ENCODE peak calls at places on chromosome 16, in five cellular contexts. One of them, this sample, is unnamed.

GRCh38 chr16:69093974-69094373 is 11.5 kb upstream of the HAS3 start:
- DNase-seq in CD8-positive, alpha-beta T cell: no peak
- DNase-seq in A549: no peak
- DNase-seq in astrocyte of the spinal cord: no peak
- DNase-seq in esophagus muscularis mucosa: no peak
- DNase-seq in this sample: no peak

GRCh38 chr16:47726031-47726675 is 265.0 kb downstream of the PHKB start:
- DNase-seq in CD8-positive, alpha-beta T cell: no peak
- DNase-seq in A549: no peak
- DNase-seq in astrocyte of the spinal cord: no peak
- DNase-seq in esophagus muscularis mucosa: peak; percentile 55
- DNase-seq in this sample: no peak

GRCh38 chr16:81767987-81768592 is 11.0 kb upstream of the PLCG2 start:
- DNase-seq in CD8-positive, alpha-beta T cell: no peak
- DNase-seq in A549: peak; percentile 56
- DNase-seq in astrocyte of the spinal cord: no peak
- DNase-seq in esophagus muscularis mucosa: no peak
- DNase-seq in this sample: peak; percentile 34

GRCh38 chr16:85412911-85413520 is 200.1 kb upstream of the GSE1 start:
- DNase-seq in CD8-positive, alpha-beta T cell: no peak
- DNase-seq in A549: no peak
- DNase-seq in astrocyte of the spinal cord: no peak
- DNase-seq in esophagus muscularis mucosa: no peak
- DNase-seq in this sample: peak; percentile 1

GRCh38 chr16:52816993-52817392 is 235.7 kb downstream of the CHD9NB start:
- DNase-seq in CD8-positive, alpha-beta T cell: no peak
- DNase-seq in A549: no peak
- DNase-seq in astrocyte of the spinal cord: no peak
- DNase-seq in esophagus muscularis mucosa: no peak
- DNase-seq in this sample: no peak

GRCh38 chr16:56606688-56607618 is 1.4 kb upstream of the MT2A start:
- DNase-seq in CD8-positive, alpha-beta T cell: no peak
- DNase-seq in A549: peak; percentile 91
- DNase-seq in astrocyte of the spinal cord: peak; percentile 97
- DNase-seq in esophagus muscularis mucosa: peak; percentile 96
- DNase-seq in this sample: peak; percentile 79

GRCh38 chr16:3935921-3936320 is 55.4 kb upstream of the CREBBP start:
- DNase-seq in CD8-positive, alpha-beta T cell: no peak
- DNase-seq in A549: no peak
- DNase-seq in astrocyte of the spinal cord: no peak
- DNase-seq in esophagus muscularis mucosa: no peak
- DNase-seq in this sample: no peak

GRCh38 chr16:10093564-10093963 is 88.7 kb downstream of the GRIN2A start:
- DNase-seq in CD8-positive, alpha-beta T cell: no peak
- DNase-seq in A549: no peak
- DNase-seq in astrocyte of the spinal cord: no peak
- DNase-seq in esophagus muscularis mucosa: no peak
- DNase-seq in this sample: no peak

GRCh38 chr16:13134843-13135242 is 233.4 kb downstream of the SHISA9 start:
- DNase-seq in CD8-positive, alpha-beta T cell: no peak
- DNase-seq in A549: peak; percentile 3
- DNase-seq in astrocyte of the spinal cord: no peak
- DNase-seq in esophagus muscularis mucosa: no peak
- DNase-seq in this sample: no peak

GRCh38 chr16:21001262-21001661 is 100.7 kb downstream of the LYRM1 start:
- DNase-seq in CD8-positive, alpha-beta T cell: no peak
- DNase-seq in A549: peak; percentile 47
- DNase-seq in astrocyte of the spinal cord: no peak
- DNase-seq in esophagus muscularis mucosa: peak; percentile 70
- DNase-seq in this sample: peak; percentile 33

GRCh38 chr16:85616608-85617311 is 3.6 kb downstream of the GSE1 start:
- DNase-seq in CD8-positive, alpha-beta T cell: no peak
- DNase-seq in A549: no peak
- DNase-seq in astrocyte of the spinal cord: peak; percentile 22
- DNase-seq in esophagus muscularis mucosa: no peak
- DNase-seq in this sample: peak; percentile 74

GRCh38 chr16:80974649-80975376 is 31.9 kb downstream of the CMC2 start:
- DNase-seq in CD8-positive, alpha-beta T cell: no peak
- DNase-seq in A549: peak; percentile 20
- DNase-seq in astrocyte of the spinal cord: no peak
- DNase-seq in esophagus muscularis mucosa: no peak
- DNase-seq in this sample: no peak

GRCh38 chr16:67884684-67885083 is at the start of gene NRN1L:
- DNase-seq in CD8-positive, alpha-beta T cell: no peak
- DNase-seq in A549: no peak
- DNase-seq in astrocyte of the spinal cord: peak; percentile 89
- DNase-seq in esophagus muscularis mucosa: peak; percentile 95
- DNase-seq in this sample: peak; percentile 73

GRCh38 chr16:6643083-6643686 is 689.5 kb upstream of the RBFOX1 start:
- DNase-seq in CD8-positive, alpha-beta T cell: peak; percentile 22
- DNase-seq in A549: peak; percentile 45
- DNase-seq in astrocyte of the spinal cord: peak; percentile 56
- DNase-seq in esophagus muscularis mucosa: no peak
- DNase-seq in this sample: peak; percentile 82

GRCh38 chr16:88528902-88529318 is 41.3 kb upstream of the ZC3H18 start:
- DNase-seq in CD8-positive, alpha-beta T cell: no peak
- DNase-seq in A549: no peak
- DNase-seq in astrocyte of the spinal cord: no peak
- DNase-seq in esophagus muscularis mucosa: no peak
- DNase-seq in this sample: no peak

GRCh38 chr16:23244122-23244521 is 58.0 kb upstream of the SCNN1B start:
- DNase-seq in CD8-positive, alpha-beta T cell: no peak
- DNase-seq in A549: no peak
- DNase-seq in astrocyte of the spinal cord: no peak
- DNase-seq in esophagus muscularis mucosa: no peak
- DNase-seq in this sample: no peak

GRCh38 chr16:81427245-81427644 is 17.4 kb upstream of the CMIP start:
- DNase-seq in CD8-positive, alpha-beta T cell: no peak
- DNase-seq in A549: no peak
- DNase-seq in astrocyte of the spinal cord: no peak
- DNase-seq in esophagus muscularis mucosa: no peak
- DNase-seq in this sample: no peak

GRCh38 chr16:23466162-23466885 is 13.3 kb upstream of the COG7 start:
- DNase-seq in CD8-positive, alpha-beta T cell: no peak
- DNase-seq in A549: peak; percentile 73
- DNase-seq in astrocyte of the spinal cord: peak; percentile 88
- DNase-seq in esophagus muscularis mucosa: no peak
- DNase-seq in this sample: no peak

GRCh38 chr16:53055603-53056527 is 1.1 kb downstream of the CHD9 start:
- DNase-seq in CD8-positive, alpha-beta T cell: no peak
- DNase-seq in A549: peak; percentile 51
- DNase-seq in astrocyte of the spinal cord: peak; percentile 82
- DNase-seq in esophagus muscularis mucosa: no peak
- DNase-seq in this sample: no peak

GRCh38 chr16:65375651-65376050 is 253.8 kb upstream of the CDH11 start:
- DNase-seq in CD8-positive, alpha-beta T cell: no peak
- DNase-seq in A549: no peak
- DNase-seq in astrocyte of the spinal cord: peak; percentile 8
- DNase-seq in esophagus muscularis mucosa: no peak
- DNase-seq in this sample: no peak

GRCh38 chr16:81313731-81314602 is 795 bp upstream of the GAN start:
- DNase-seq in CD8-positive, alpha-beta T cell: no peak
- DNase-seq in A549: no peak
- DNase-seq in astrocyte of the spinal cord: no peak
- DNase-seq in esophagus muscularis mucosa: no peak
- DNase-seq in this sample: no peak

GRCh38 chr16:88383401-88384221 is 852 bp downstream of the ZNF469 start:
- DNase-seq in CD8-positive, alpha-beta T cell: no peak
- DNase-seq in A549: peak; percentile 72
- DNase-seq in astrocyte of the spinal cord: peak; percentile 55
- DNase-seq in esophagus muscularis mucosa: no peak
- DNase-seq in this sample: peak; percentile 49

GRCh38 chr16:77868478-77868877 is 80.1 kb downstream of the VAT1L start:
- DNase-seq in CD8-positive, alpha-beta T cell: no peak
- DNase-seq in A549: no peak
- DNase-seq in astrocyte of the spinal cord: no peak
- DNase-seq in esophagus muscularis mucosa: no peak
- DNase-seq in this sample: no peak

GRCh38 chr16:53031323-53031942 is 21.3 kb downstream of the CHD9NB start:
- DNase-seq in CD8-positive, alpha-beta T cell: no peak
- DNase-seq in A549: no peak
- DNase-seq in astrocyte of the spinal cord: no peak
- DNase-seq in esophagus muscularis mucosa: no peak
- DNase-seq in this sample: no peak

GRCh38 chr16:815861-816260 is 15.3 kb upstream of the GNG13 start:
- DNase-seq in CD8-positive, alpha-beta T cell: no peak
- DNase-seq in A549: no peak
- DNase-seq in astrocyte of the spinal cord: no peak
- DNase-seq in esophagus muscularis mucosa: no peak
- DNase-seq in this sample: no peak

GRCh38 chr16:818592-818991 is 18.1 kb upstream of the GNG13 start:
- DNase-seq in CD8-positive, alpha-beta T cell: no peak
- DNase-seq in A549: no peak
- DNase-seq in astrocyte of the spinal cord: no peak
- DNase-seq in esophagus muscularis mucosa: no peak
- DNase-seq in this sample: no peak

GRCh38 chr16:819336-819735 is 18.8 kb upstream of the GNG13 start:
- DNase-seq in CD8-positive, alpha-beta T cell: peak; percentile 24
- DNase-seq in A549: no peak
- DNase-seq in astrocyte of the spinal cord: no peak
- DNase-seq in esophagus muscularis mucosa: no peak
- DNase-seq in this sample: no peak

GRCh38 chr16:817001-817906 is 16.7 kb upstream of the GNG13 start:
- DNase-seq in CD8-positive, alpha-beta T cell: no peak
- DNase-seq in A549: no peak
- DNase-seq in astrocyte of the spinal cord: no peak
- DNase-seq in esophagus muscularis mucosa: no peak
- DNase-seq in this sample: no peak

DNA sequence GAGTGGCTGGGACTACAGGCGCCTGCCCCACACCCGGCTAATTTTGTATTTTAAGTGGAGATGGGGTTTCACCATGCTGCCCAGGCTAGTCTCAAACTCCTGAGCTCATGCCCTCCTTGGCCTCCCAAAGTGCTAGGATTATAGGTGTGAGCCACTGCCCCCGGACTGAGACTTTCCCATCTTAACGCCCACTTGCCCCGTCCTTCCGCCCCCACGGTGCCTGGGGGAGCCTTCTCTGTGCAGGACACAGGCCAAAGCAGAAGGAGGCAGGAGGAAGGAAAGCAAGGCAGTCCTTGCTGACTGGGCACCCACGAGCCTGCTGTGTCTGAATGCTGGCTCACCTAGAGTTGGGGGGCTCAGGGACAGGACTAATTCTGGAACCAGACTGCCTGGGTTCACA is 17.6 kb upstream of the GNG13 start:
- DNase-seq in CD8-positive, alpha-beta T cell: no peak
- DNase-seq in A549: no peak
- DNase-seq in astrocyte of the spinal cord: no peak
- DNase-seq in esophagus muscularis mucosa: no peak
- DNase-seq in this sample: no peak
- TF ChIP-seq CTCF in CD8-positive, alpha-beta T cell: no peak
- TF ChIP-seq CTCF in A549: no peak
- TF ChIP-seq CTCF in astrocyte of the spinal cord: no peak
- TF ChIP-seq CTCF in esophagus muscularis mucosa: no peak
- TF ChIP-seq CTCF in this sample: no peak

DNA sequence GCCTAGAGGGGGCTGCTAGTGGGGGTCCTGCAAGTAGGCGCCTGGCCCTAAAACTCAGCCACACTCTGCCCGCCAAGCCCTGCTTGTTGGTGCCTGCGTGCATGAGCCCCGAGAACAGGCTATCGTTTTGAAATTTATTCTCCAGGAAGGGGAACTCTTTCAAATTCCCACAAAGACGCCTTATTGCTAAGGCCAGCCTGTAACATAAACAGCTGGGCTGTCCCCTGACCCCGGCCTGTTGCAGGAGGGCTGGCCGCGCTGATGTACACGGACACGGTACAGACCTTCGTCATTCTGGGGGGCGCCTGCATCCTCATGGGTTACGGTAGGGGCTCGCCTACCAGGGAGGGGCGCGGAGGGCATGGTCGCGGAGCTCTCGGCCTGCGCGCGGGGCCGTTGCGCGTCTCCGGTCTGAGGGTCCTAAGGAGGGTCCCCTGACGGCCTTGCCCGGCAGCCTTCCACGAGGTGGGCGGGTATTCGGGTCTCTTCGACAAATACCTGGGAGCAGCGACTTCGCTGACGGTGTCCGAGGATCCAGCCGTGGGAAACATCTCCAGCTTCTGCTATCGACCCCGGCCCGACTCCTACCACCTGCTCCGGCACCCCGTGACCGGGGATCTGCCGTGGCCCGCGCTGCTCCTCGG is 4.3 kb downstream of the SLC5A2 start:
- DNase-seq in CD8-positive, alpha-beta T cell: no peak
- DNase-seq in A549: no peak
- DNase-seq in astrocyte of the spinal cord: no peak
- DNase-seq in esophagus muscularis mucosa: no peak
- DNase-seq in this sample: no peak
- TF ChIP-seq CTCF in CD8-positive, alpha-beta T cell: no peak
- TF ChIP-seq CTCF in A549: no peak
- TF ChIP-seq CTCF in astrocyte of the spinal cord: no peak
- TF ChIP-seq CTCF in esophagus muscularis mucosa: no peak
- TF ChIP-seq CTCF in this sample: no peak

GRCh38 chr16:72198641-72199250 is 26.8 kb upstream of the PMFBP1 start:
- DNase-seq in CD8-positive, alpha-beta T cell: no peak
- DNase-seq in A549: no peak
- DNase-seq in astrocyte of the spinal cord: no peak
- DNase-seq in esophagus muscularis mucosa: no peak
- DNase-seq in this sample: no peak

GRCh38 chr16:72191551-72191950 is 19.6 kb upstream of the PMFBP1 start:
- DNase-seq in CD8-positive, alpha-beta T cell: no peak
- DNase-seq in A549: no peak
- DNase-seq in astrocyte of the spinal cord: no peak
- DNase-seq in esophagus muscularis mucosa: no peak
- DNase-seq in this sample: no peak

GRCh38 chr16:72198021-72198420 is 26.1 kb upstream of the PMFBP1 start:
- DNase-seq in CD8-positive, alpha-beta T cell: no peak
- DNase-seq in A549: no peak
- DNase-seq in astrocyte of the spinal cord: peak; percentile 87
- DNase-seq in esophagus muscularis mucosa: no peak
- DNase-seq in this sample: peak; percentile 19

GRCh38 chr16:72197556-72197955 is 25.6 kb upstream of the PMFBP1 start:
- DNase-seq in CD8-positive, alpha-beta T cell: no peak
- DNase-seq in A549: no peak
- DNase-seq in astrocyte of the spinal cord: no peak
- DNase-seq in esophagus muscularis mucosa: no peak
- DNase-seq in this sample: no peak

DNA sequence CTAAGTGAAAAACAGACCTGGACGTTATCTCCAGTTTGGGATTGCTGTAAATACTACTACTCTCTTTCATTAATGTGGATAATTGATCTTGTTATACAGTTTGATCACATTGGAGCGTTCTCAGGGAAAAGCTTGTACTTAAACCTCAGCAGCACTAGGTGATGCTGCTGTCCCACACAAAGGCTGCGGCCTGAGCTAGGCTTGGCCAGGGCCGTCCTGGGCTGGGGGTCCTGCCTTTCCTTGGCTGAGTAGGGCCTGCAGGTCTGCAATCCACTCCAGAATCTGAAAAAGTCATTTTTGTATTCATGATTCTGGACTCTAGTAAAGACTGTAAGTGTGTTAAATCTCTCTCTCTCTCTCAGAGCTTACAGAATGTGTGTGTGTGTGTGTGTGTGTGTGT is 23.7 kb upstream of the PMFBP1 start:
- DNase-seq in CD8-positive, alpha-beta T cell: no peak
- DNase-seq in A549: no peak
- DNase-seq in astrocyte of the spinal cord: no peak
- DNase-seq in esophagus muscularis mucosa: no peak
- DNase-seq in this sample: no peak
- TF ChIP-seq CTCF in CD8-positive, alpha-beta T cell: no peak
- TF ChIP-seq CTCF in A549: no peak
- TF ChIP-seq CTCF in astrocyte of the spinal cord: no peak
- TF ChIP-seq CTCF in esophagus muscularis mucosa: no peak
- TF ChIP-seq CTCF in this sample: no peak

GRCh38 chr16:28537964-28538732 is 626 bp downstream of the NUPR1 start:
- DNase-seq in CD8-positive, alpha-beta T cell: no peak
- DNase-seq in A549: no peak
- DNase-seq in astrocyte of the spinal cord: no peak
- DNase-seq in esophagus muscularis mucosa: no peak
- DNase-seq in this sample: no peak
- TF ChIP-seq CTCF in CD8-positive, alpha-beta T cell: no peak
- TF ChIP-seq CTCF in A549: no peak
- TF ChIP-seq CTCF in astrocyte of the spinal cord: no peak
- TF ChIP-seq CTCF in esophagus muscularis mucosa: no peak
- TF ChIP-seq CTCF in this sample: no peak